ENCODE peak calls at places on chromosome 6, in eight cellular contexts. D is NCI-H1694 treated with DMSO at 0.1 percent for 48 hours; I is osteocyte; R is activated T-helper 1 cell treated with anti-CD3 and anti-CD28 coated beads, Interleukin-2, amount 50 U/mL, for 16 hours; V is DMS79 treated with DMSO at 0.1 percent for 48 hours; F is activated naive CD8-positive, alpha-beta T cell treated with anti-CD3 and anti-CD28 coated beads, Interleukin-2, amount 50 U/mL, for 24 hours; Y is cerebellum; T is NCI-H1417. S is an unnamed sample.

GRCh38 chr6:156827382-156827781 is 50.2 kb downstream of the ARID1B start:
- DNase-seq in Y (peak), I (no peak), R (no peak), D (no peak), T (no peak), V (no peak), F (no peak), S (no peak)

GRCh38 chr6:28141500-28142329 is at the start of gene ZKSCAN8:
- DNase-seq in D (peak), T (peak), Y (peak), R (peak), V (peak), I (peak), F (peak), S (peak)

GRCh38 chr6:20610636-20611200 is 76.5 kb downstream of the CDKAL1 start:
- DNase-seq in D (no peak), F (no peak), R (no peak), I (no peak), V (no peak), Y (no peak), T (no peak), S (no peak)

GRCh38 chr6:72916906-72917305 is 295.0 kb downstream of the KCNQ5 start:
- DNase-seq in V (no peak), I (no peak), T (no peak), D (no peak), F (no peak), Y (no peak), R (no peak), S (no peak)

GRCh38 chr6:105318660-105319059 is 84.2 kb downstream of the PREP start:
- DNase-seq in T (no peak), Y (no peak), V (no peak), I (no peak), F (no peak), D (no peak), R (no peak), S (no peak)

GRCh38 chr6:143115698-143116097 is 55.0 kb downstream of the AIG1 start:
- DNase-seq in F (no peak), T (no peak), Y (no peak), V (no peak), D (no peak), I (no peak), R (no peak), S (no peak)

GRCh38 chr6:74510878-74511277 is 695.0 kb downstream of the COL12A1 start:
- DNase-seq in Y (no peak), T (no peak), I (no peak), D (no peak), V (no peak), R (no peak), F (no peak), S (no peak)

GRCh38 chr6:24223131-24223715 is 97.2 kb downstream of the NRSN1 start:
- DNase-seq in F (no peak), R (no peak), D (no peak), T (peak), I (no peak), Y (no peak), V (peak), S (no peak)

GRCh38 chr6:127606131-127606562 is 29.2 kb downstream of the C6orf58 start:
- DNase-seq in R (no peak), V (no peak), D (peak), Y (no peak), I (no peak), T (peak), F (no peak), S (no peak)

GRCh38 chr6:154154389-154154967 is 115.4 kb downstream of the OPRM1 start:
- DNase-seq in T (peak), F (peak), R (peak), Y (peak), I (no peak), D (peak), V (peak), S (peak)